ENCODE peak calls at places on chromosomes 6 and 20, in seven cellular contexts. D, Z, F, H, E, J and P are unnamed samples.

GRCh38 chr6:33170176-33171095 is 21.8 kb downstream of the COL11A2 start:
- DNase-seq in D (no peak), Z (no peak), F (no peak), H (no peak), E (no peak), J (no peak), P (peak; percentile 50)

GRCh38 chr20:31974975-31975481 is 7.1 kb downstream of the XKR7 start:
- DNase-seq in D (no peak), Z (peak; percentile 20), F (no peak), H (no peak), E (no peak), J (no peak), P (no peak)

GRCh38 chr6:26003102-26003694 is 40.6 kb downstream of the TRIM38 start:
- DNase-seq in D (no peak), Z (peak; percentile 59), F (no peak), H (peak; percentile 70), E (no peak), J (peak; percentile 36), P (no peak)

GRCh38 chr6:105432797-105433196 is 29.9 kb upstream of the PREP start:
- DNase-seq in D (no peak), Z (peak; percentile 95), F (peak; percentile 77), H (no peak), E (no peak), J (no peak), P (no peak)

GRCh38 chr20:46135856-46136633 is 17.9 kb downstream of the CD40 start:
- DNase-seq in D (no peak), Z (no peak), F (no peak), H (no peak), E (no peak), J (no peak), P (no peak)

GRCh38 chr6:2877057-2877882 is 25.8 kb downstream of the SERPINB9 start:
- DNase-seq in D (no peak), Z (peak; percentile 76), F (no peak), H (no peak), E (no peak), J (no peak), P (no peak)

GRCh38 chr6:30490031-30490876 is 945 bp downstream of the HLA-E start:
- DNase-seq in D (peak; percentile 94), Z (peak; percentile 69), F (no peak), H (peak; percentile 62), E (peak; percentile 65), J (peak; percentile 87), P (peak; percentile 84)

GRCh38 chr20:37081717-37082289 is 14.0 kb downstream of the RBL1 start:
- DNase-seq in D (no peak), Z (no peak), F (no peak), H (no peak), E (no peak), J (peak; percentile 46), P (no peak)

GRCh38 chr6:17101422-17102257 is at the start of gene STMND1:
- DNase-seq in D (no peak), Z (peak; percentile 67), F (no peak), H (peak; percentile 45), E (no peak), J (no peak), P (no peak)

GRCh38 chr6:168428052-168428829 is 12.7 kb upstream of the SMOC2 start:
- DNase-seq in D (no peak), Z (no peak), F (no peak), H (no peak), E (no peak), J (no peak), P (no peak)

GRCh38 chr20:13243826-13244376 is 22.8 kb downstream of the ISM1 start:
- DNase-seq in D (no peak), Z (no peak), F (no peak), H (no peak), E (no peak), J (no peak), P (no peak)

GRCh38 chr6:142045380-142046270 is 87.1 kb upstream of the GJE1 start:
- DNase-seq in D (no peak), Z (peak; percentile 32), F (peak; percentile 72), H (peak; percentile 30), E (no peak), J (no peak), P (no peak)

GRCh38 chr6:45026003-45026516 is 302.1 kb upstream of the RUNX2 start:
- DNase-seq in D (no peak), Z (no peak), F (no peak), H (no peak), E (no peak), J (no peak), P (no peak)

GRCh38 chr6:17107768-17108325 is 6.0 kb downstream of the STMND1 start:
- DNase-seq in D (no peak), Z (no peak), F (no peak), H (no peak), E (no peak), J (no peak), P (no peak)

GRCh38 chr6:166515072-166515810 is 71.2 kb downstream of the RAMACL start:
- DNase-seq in D (no peak), Z (peak; percentile 89), F (peak; percentile 59), H (no peak), E (no peak), J (peak; percentile 57), P (no peak)

GRCh38 chr6:29461021-29461814 is 4.3 kb downstream of the OR2H1 start:
- DNase-seq in D (no peak), Z (no peak), F (no peak), H (no peak), E (no peak), J (no peak), P (no peak)

GRCh38 chr6:7505196-7505699 is 36.2 kb upstream of the DSP start:
- DNase-seq in D (peak; percentile 89), Z (peak; percentile 81), F (peak; percentile 20), H (peak; percentile 36), E (no peak), J (peak; percentile 8), P (no peak)

GRCh38 chr6:165478581-165478980 is 169.2 kb upstream of the C6orf118 start:
- DNase-seq in D (no peak), Z (no peak), F (no peak), H (no peak), E (no peak), J (no peak), P (no peak)

GRCh38 chr6:89208551-89208950 is 8.6 kb downstream of the GABRR1 start:
- DNase-seq in D (no peak), Z (no peak), F (no peak), H (no peak), E (no peak), J (no peak), P (no peak)

GRCh38 chr20:31824554-31825313 is 5.6 kb downstream of the MYLK2 start:
- DNase-seq in D (peak; percentile 41), Z (no peak), F (no peak), H (no peak), E (no peak), J (no peak), P (no peak)

GRCh38 chr20:57326667-57327455 is 2.7 kb upstream of the SPO11 start:
- DNase-seq in D (no peak), Z (no peak), F (no peak), H (peak; percentile 26), E (no peak), J (no peak), P (no peak)

GRCh38 chr20:63473555-63474449 is 1.3 kb upstream of the KCNQ2 start:
- DNase-seq in D (no peak), Z (no peak), F (no peak), H (no peak), E (no peak), J (no peak), P (no peak)

GRCh38 chr20:62707281-62707941 is 1.2 kb upstream of the NTSR1 start:
- DNase-seq in D (no peak), Z (no peak), F (no peak), H (no peak), E (no peak), J (no peak), P (no peak)

GRCh38 chr6:38452816-38453215 is 186.9 kb downstream of the BTBD9 start:
- DNase-seq in D (no peak), Z (no peak), F (no peak), H (no peak), E (no peak), J (no peak), P (no peak)